ENCODE peak calls at places on chromosomes 7 and 10, in six cellular contexts. One of them, this sample, is unnamed. For H3K27me3, the result is how much of the 10 kb centered on the place peaks cover.

GRCh38 chr7:138097064-138097741 is 20.9 kb downstream of the AKR1D1 start:
- DNase-seq in esophagus muscularis mucosa: no peak
- DNase-seq in sigmoid colon: no peak
- DNase-seq in transverse colon: peak
- DNase-seq in tibial nerve: no peak
- DNase-seq in suprapubic skin: no peak
- DNase-seq in this sample: no peak

GRCh38 chr7:246451-246850 is 43.5 kb upstream of the FOXL3 start:
- DNase-seq in suprapubic skin: no peak
- DNase-seq in transverse colon: no peak
- DNase-seq in tibial nerve: no peak
- DNase-seq in sigmoid colon: no peak
- DNase-seq in esophagus muscularis mucosa: no peak
- DNase-seq in this sample: no peak

GRCh38 chr10:132879408-132880147 is 62.8 kb downstream of the CFAP46 start:
- DNase-seq in esophagus muscularis mucosa: no peak
- DNase-seq in transverse colon: no peak
- DNase-seq in tibial nerve: no peak
- DNase-seq in suprapubic skin: peak
- DNase-seq in sigmoid colon: peak
- DNase-seq in this sample: no peak

GRCh38 chr10:102396251-102396650 is 746 bp downstream of the NFKB2 start:
- DNase-seq in sigmoid colon: no peak
- DNase-seq in transverse colon: no peak
- DNase-seq in suprapubic skin: peak
- DNase-seq in esophagus muscularis mucosa: no peak
- DNase-seq in tibial nerve: no peak
- DNase-seq in this sample: no peak

GRCh38 chr7:4144171-4144701 is 537.9 kb upstream of the FOXK1 start:
- DNase-seq in transverse colon: no peak
- DNase-seq in tibial nerve: no peak
- DNase-seq in sigmoid colon: no peak
- DNase-seq in suprapubic skin: no peak
- DNase-seq in esophagus muscularis mucosa: no peak
- DNase-seq in this sample: no peak

GRCh38 chr7:1028044-1028770 is 16.1 kb upstream of the GPR146 start:
- DNase-seq in sigmoid colon: peak
- DNase-seq in transverse colon: peak
- DNase-seq in esophagus muscularis mucosa: no peak
- DNase-seq in suprapubic skin: peak
- DNase-seq in tibial nerve: peak
- DNase-seq in this sample: peak

GRCh38 chr7:81488210-81488609 is 281.6 kb downstream of the HGF start:
- DNase-seq in tibial nerve: no peak
- DNase-seq in transverse colon: no peak
- DNase-seq in esophagus muscularis mucosa: no peak
- DNase-seq in suprapubic skin: no peak
- DNase-seq in sigmoid colon: no peak
- DNase-seq in this sample: no peak

GRCh38 chr7:37310322-37311080 is 138.2 kb downstream of the ELMO1 start:
- DNase-seq in sigmoid colon: no peak
- DNase-seq in transverse colon: no peak
- DNase-seq in tibial nerve: no peak
- DNase-seq in esophagus muscularis mucosa: no peak
- DNase-seq in suprapubic skin: no peak
- DNase-seq in this sample: no peak

GRCh38 chr7:43071604-43072003 is 40.8 kb upstream of the HECW1 start:
- DNase-seq in transverse colon: no peak
- DNase-seq in esophagus muscularis mucosa: no peak
- DNase-seq in suprapubic skin: no peak
- DNase-seq in sigmoid colon: no peak
- DNase-seq in tibial nerve: no peak
- DNase-seq in this sample: no peak

GRCh38 chr7:124191713-124192112 is 158.8 kb upstream of the TMEM229A start:
- DNase-seq in suprapubic skin: no peak
- DNase-seq in sigmoid colon: no peak
- DNase-seq in transverse colon: no peak
- DNase-seq in esophagus muscularis mucosa: no peak
- DNase-seq in tibial nerve: no peak
- DNase-seq in this sample: no peak

GRCh38 chr10:63137306-63137705 is 4.2 kb downstream of the NRBF2 start:
- DNase-seq in transverse colon: no peak
- DNase-seq in esophagus muscularis mucosa: no peak
- DNase-seq in sigmoid colon: no peak
- DNase-seq in suprapubic skin: no peak
- DNase-seq in tibial nerve: no peak
- DNase-seq in this sample: no peak

GRCh38 chr10:34834274-34834673 is 19.2 kb upstream of the PARD3 start:
- DNase-seq in esophagus muscularis mucosa: no peak
- DNase-seq in sigmoid colon: no peak
- DNase-seq in transverse colon: no peak
- DNase-seq in tibial nerve: no peak
- DNase-seq in suprapubic skin: no peak
- DNase-seq in this sample: no peak

GRCh38 chr10:30059209-30060107 is at the start of gene JCAD:
- DNase-seq in esophagus muscularis mucosa: no peak
- DNase-seq in tibial nerve: peak
- DNase-seq in suprapubic skin: peak
- DNase-seq in transverse colon: peak
- DNase-seq in sigmoid colon: peak
- DNase-seq in this sample: peak

GRCh38 chr10:66828957-66829356 is 96.9 kb upstream of the LRRTM3 start:
- DNase-seq in suprapubic skin: no peak
- DNase-seq in esophagus muscularis mucosa: no peak
- DNase-seq in sigmoid colon: no peak
- DNase-seq in transverse colon: no peak
- DNase-seq in tibial nerve: no peak
- DNase-seq in this sample: no peak

GRCh38 chr7:154698726-154699291 is 304.1 kb downstream of the PAXIP1 start:
- DNase-seq in suprapubic skin: no peak
- DNase-seq in esophagus muscularis mucosa: no peak
- DNase-seq in transverse colon: no peak
- DNase-seq in tibial nerve: no peak
- DNase-seq in sigmoid colon: no peak
- DNase-seq in this sample: no peak
- H3K27me3 ChIP-seq in suprapubic skin: under half
- H3K27me3 ChIP-seq in esophagus muscularis mucosa: under half
- H3K27me3 ChIP-seq in transverse colon: under half
- H3K27me3 ChIP-seq in tibial nerve: under half
- H3K27me3 ChIP-seq in sigmoid colon: under half
- H3K27me3 ChIP-seq in this sample: under half

GRCh38 chr7:94129443-94130140 is 125.4 kb upstream of the BET1 start:
- DNase-seq in suprapubic skin: no peak
- DNase-seq in tibial nerve: no peak
- DNase-seq in esophagus muscularis mucosa: no peak
- DNase-seq in sigmoid colon: no peak
- DNase-seq in transverse colon: no peak
- DNase-seq in this sample: no peak

GRCh38 chr7:94130716-94131115 is 126.6 kb upstream of the BET1 start:
- DNase-seq in suprapubic skin: no peak
- DNase-seq in tibial nerve: no peak
- DNase-seq in esophagus muscularis mucosa: no peak
- DNase-seq in sigmoid colon: no peak
- DNase-seq in transverse colon: no peak
- DNase-seq in this sample: no peak

GRCh38 chr7:94135180-94135579 is 131.0 kb upstream of the BET1 start:
- DNase-seq in esophagus muscularis mucosa: no peak
- DNase-seq in tibial nerve: no peak
- DNase-seq in sigmoid colon: no peak
- DNase-seq in transverse colon: no peak
- DNase-seq in suprapubic skin: no peak
- DNase-seq in this sample: no peak

GRCh38 chr7:94133460-94133859 is 129.3 kb upstream of the BET1 start:
- DNase-seq in suprapubic skin: no peak
- DNase-seq in sigmoid colon: no peak
- DNase-seq in tibial nerve: no peak
- DNase-seq in esophagus muscularis mucosa: no peak
- DNase-seq in transverse colon: no peak
- DNase-seq in this sample: no peak
- TF ChIP-seq EP300 in suprapubic skin: no peak
- TF ChIP-seq EP300 in sigmoid colon: no peak
- TF ChIP-seq EP300 in tibial nerve: no peak
- TF ChIP-seq EP300 in esophagus muscularis mucosa: no peak
- TF ChIP-seq EP300 in transverse colon: no peak
- TF ChIP-seq EP300 in this sample: no peak

DNA sequence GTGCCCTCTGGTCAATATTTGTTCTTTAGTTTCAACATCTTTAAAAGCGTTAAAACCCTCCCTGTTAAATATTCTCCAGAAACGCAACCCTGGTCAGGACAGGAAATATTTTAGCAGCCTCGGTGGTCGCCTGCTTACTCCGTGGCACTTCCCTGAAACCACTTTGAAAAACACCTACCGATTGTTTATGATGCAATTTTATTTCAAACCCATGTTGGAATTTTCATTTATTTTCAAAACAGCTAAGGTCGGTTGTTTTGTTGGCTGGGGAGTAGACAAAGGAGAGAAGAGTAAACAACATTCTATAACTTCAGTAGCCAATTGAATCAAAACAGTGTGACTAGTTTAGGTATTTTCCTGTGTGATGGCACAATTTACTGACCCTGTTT is 733 bp upstream of the RBP4 start:
- DNase-seq in suprapubic skin: no peak
- DNase-seq in tibial nerve: no peak
- DNase-seq in sigmoid colon: no peak
- DNase-seq in transverse colon: no peak
- DNase-seq in esophagus muscularis mucosa: no peak
- DNase-seq in this sample: no peak
- H3K27me3 ChIP-seq in suprapubic skin: under half
- H3K27me3 ChIP-seq in tibial nerve: under half
- H3K27me3 ChIP-seq in sigmoid colon: under half
- H3K27me3 ChIP-seq in transverse colon: half or more
- H3K27me3 ChIP-seq in esophagus muscularis mucosa: half or more
- H3K27me3 ChIP-seq in this sample: under half

DNA sequence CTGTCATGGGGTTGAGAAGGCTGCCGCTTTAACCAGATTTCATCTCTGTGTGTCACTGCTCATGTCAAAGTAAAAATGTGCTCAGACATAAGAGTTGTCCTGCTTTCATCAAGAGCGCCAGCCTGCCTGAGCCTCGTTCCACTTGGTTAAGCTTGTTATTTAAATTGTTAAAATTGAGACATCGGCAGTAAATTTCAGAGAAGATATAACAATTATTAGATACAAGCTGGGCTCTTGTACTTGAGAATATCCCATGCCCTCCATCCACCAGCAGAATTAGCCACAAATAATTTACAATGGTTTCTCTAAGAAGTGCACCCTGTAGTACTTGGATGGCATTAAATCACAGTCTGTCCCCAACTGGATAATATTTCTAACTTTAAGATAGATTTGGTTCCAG is 182.9 kb downstream of the SNX10 start:
- DNase-seq in sigmoid colon: no peak
- DNase-seq in suprapubic skin: no peak
- DNase-seq in tibial nerve: no peak
- DNase-seq in transverse colon: no peak
- DNase-seq in esophagus muscularis mucosa: no peak
- DNase-seq in this sample: no peak
- TF ChIP-seq EP300 in sigmoid colon: no peak
- TF ChIP-seq EP300 in suprapubic skin: no peak
- TF ChIP-seq EP300 in tibial nerve: no peak
- TF ChIP-seq EP300 in transverse colon: no peak
- TF ChIP-seq EP300 in esophagus muscularis mucosa: no peak
- TF ChIP-seq EP300 in this sample: no peak

GRCh38 chr10:112913255-112913654 is 36.8 kb upstream of the TCF7L2 start:
- DNase-seq in sigmoid colon: no peak
- DNase-seq in transverse colon: no peak
- DNase-seq in suprapubic skin: no peak
- DNase-seq in esophagus muscularis mucosa: no peak
- DNase-seq in tibial nerve: no peak
- DNase-seq in this sample: no peak
- H3K27me3 ChIP-seq in sigmoid colon: under half
- H3K27me3 ChIP-seq in transverse colon: under half
- H3K27me3 ChIP-seq in suprapubic skin: under half
- H3K27me3 ChIP-seq in esophagus muscularis mucosa: under half
- H3K27me3 ChIP-seq in tibial nerve: under half
- H3K27me3 ChIP-seq in this sample: under half

GRCh38 chr10:128029731-128030369 is 96.4 kb downstream of the MKI67 start:
- DNase-seq in suprapubic skin: no peak
- DNase-seq in transverse colon: no peak
- DNase-seq in sigmoid colon: peak
- DNase-seq in esophagus muscularis mucosa: no peak
- DNase-seq in tibial nerve: no peak
- DNase-seq in this sample: no peak

GRCh38 chr10:128030498-128031072 is 95.6 kb downstream of the MKI67 start:
- DNase-seq in suprapubic skin: peak
- DNase-seq in tibial nerve: no peak
- DNase-seq in esophagus muscularis mucosa: no peak
- DNase-seq in sigmoid colon: peak
- DNase-seq in transverse colon: no peak
- DNase-seq in this sample: no peak

GRCh38 chr10:128029280-128029618 is 97.0 kb downstream of the MKI67 start:
- DNase-seq in esophagus muscularis mucosa: no peak
- DNase-seq in tibial nerve: no peak
- DNase-seq in transverse colon: no peak
- DNase-seq in suprapubic skin: peak
- DNase-seq in sigmoid colon: peak
- DNase-seq in this sample: no peak

GRCh38 chr10:128032466-128032865 is 93.8 kb downstream of the MKI67 start:
- DNase-seq in esophagus muscularis mucosa: no peak
- DNase-seq in tibial nerve: no peak
- DNase-seq in transverse colon: no peak
- DNase-seq in suprapubic skin: no peak
- DNase-seq in sigmoid colon: no peak
- DNase-seq in this sample: no peak

DNA sequence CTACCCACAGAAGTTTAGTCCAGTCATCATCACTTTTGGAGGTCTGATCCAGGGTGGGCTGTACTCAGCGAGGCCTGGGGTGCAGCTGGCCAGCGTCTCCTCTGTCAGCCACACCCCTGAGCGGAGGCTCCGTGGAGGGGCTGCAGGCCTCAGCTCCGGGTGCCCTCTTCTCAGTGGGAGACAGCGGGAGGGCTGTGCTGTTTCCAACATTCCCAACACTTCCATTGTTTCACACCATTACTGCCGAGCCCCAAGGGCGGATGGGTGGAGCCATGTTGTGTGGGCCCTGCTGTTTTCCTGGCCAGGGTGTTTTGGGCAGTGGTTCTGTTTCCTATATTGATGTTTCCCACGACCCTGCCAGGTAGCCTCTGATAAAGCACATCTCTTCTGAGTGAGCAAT is 95.0 kb downstream of the MKI67 start:
- DNase-seq in tibial nerve: no peak
- DNase-seq in suprapubic skin: peak
- DNase-seq in esophagus muscularis mucosa: no peak
- DNase-seq in transverse colon: no peak
- DNase-seq in sigmoid colon: peak
- DNase-seq in this sample: no peak
- TF ChIP-seq EP300 in tibial nerve: no peak
- TF ChIP-seq EP300 in suprapubic skin: no peak
- TF ChIP-seq EP300 in esophagus muscularis mucosa: no peak
- TF ChIP-seq EP300 in transverse colon: no peak
- TF ChIP-seq EP300 in sigmoid colon: no peak
- TF ChIP-seq EP300 in this sample: no peak

This sample was measured in ovary.